ENCODE peak calls at places on chromosome 6, in seven cellular contexts. Z is Panc1, J is epithelial cell of esophagus, N is heart left ventricle, M is astrocyte, O is pancreas, L is hepatocyte. C is an unnamed sample.

GRCh38 chr6:46002264-46002663 is 13.4 kb downstream of the CLIC5 start:
- DNase-seq in Z (no peak), J (no peak), N (no peak), M (no peak), O (no peak), L (no peak), C (no peak)

GRCh38 chr6:89255417-89255816 is 38.3 kb upstream of the GABRR1 start:
- DNase-seq in Z (no peak), J (no peak), N (no peak), M (no peak), O (no peak), L (no peak), C (no peak)

GRCh38 chr6:15351631-15352030 is 105.8 kb downstream of the JARID2 start:
- DNase-seq in Z (no peak), J (peak; percentile 75), N (peak; percentile 53), M (peak; percentile 89), O (no peak), L (no peak), C (peak; percentile 60)

GRCh38 chr6:45933855-45934254 is 81.8 kb downstream of the CLIC5 start:
- DNase-seq in Z (no peak), J (no peak), N (no peak), M (peak; percentile 50), O (no peak), L (no peak), C (peak; percentile 82)

GRCh38 chr6:43222418-43223059 is 6.7 kb downstream of the DNPH1 start:
- DNase-seq in Z (no peak), J (no peak), N (no peak), M (no peak), O (no peak), L (no peak), C (no peak)

GRCh38 chr6:3280866-3281465 is 22.2 kb downstream of the PSMG4 start:
- DNase-seq in Z (no peak), J (no peak), N (no peak), M (peak; percentile 40), O (no peak), L (no peak), C (peak; percentile 61)

GRCh38 chr6:96811136-96811535 is 26.1 kb downstream of the GPR63 start:
- DNase-seq in Z (no peak), J (no peak), N (no peak), M (peak; percentile 33), O (no peak), L (no peak), C (peak; percentile 13)

GRCh38 chr6:51598171-51598570 is 489.2 kb downstream of the PKHD1 start:
- DNase-seq in Z (no peak), J (no peak), N (no peak), M (no peak), O (no peak), L (no peak), C (no peak)

GRCh38 chr6:78397537-78397936 is 469.8 kb upstream of the IRAK1BP1 start:
- DNase-seq in Z (no peak), J (peak; percentile 44), N (no peak), M (no peak), O (no peak), L (no peak), C (peak; percentile 9)

GRCh38 chr6:138869343-138869742 is 73.5 kb downstream of the ECT2L start:
- DNase-seq in Z (no peak), J (no peak), N (peak; percentile 76), M (peak; percentile 12), O (no peak), L (no peak), C (peak; percentile 15)

GRCh38 chr6:90460067-90460466 is 126.8 kb downstream of the MAP3K7 start:
- DNase-seq in Z (no peak), J (no peak), N (no peak), M (peak; percentile 50), O (no peak), L (no peak), C (no peak)

GRCh38 chr6:82246802-82247633 is 526 bp downstream of the IBTK start:
- DNase-seq in Z (no peak), J (peak; percentile 45), N (peak; percentile 74), M (peak; percentile 36), O (peak; percentile 50), L (peak; percentile 84), C (peak; percentile 46)

GRCh38 chr6:84618046-84618752 is 146.2 kb downstream of the TBX18 start:
- DNase-seq in Z (no peak), J (peak; percentile 78), N (no peak), M (peak; percentile 90), O (no peak), L (no peak), C (peak; percentile 88)

GRCh38 chr6:85460154-85460950 is 10.5 kb downstream of the NT5E start:
- DNase-seq in Z (no peak), J (no peak), N (no peak), M (no peak), O (no peak), L (no peak), C (peak; percentile 74)

GRCh38 chr6:26743157-26743821 is 83.7 kb upstream of the ZNF322 start:
- DNase-seq in Z (peak; percentile 92), J (peak; percentile 69), N (no peak), M (peak; percentile 77), O (no peak), L (peak; percentile 33), C (peak; percentile 44)

GRCh38 chr6:142374965-142375733 is 73.3 kb downstream of the ADGRG6 start:
- DNase-seq in Z (peak; percentile 81), J (peak; percentile 82), N (no peak), M (peak; percentile 93), O (no peak), L (peak; percentile 68), C (peak; percentile 68)

DNA sequence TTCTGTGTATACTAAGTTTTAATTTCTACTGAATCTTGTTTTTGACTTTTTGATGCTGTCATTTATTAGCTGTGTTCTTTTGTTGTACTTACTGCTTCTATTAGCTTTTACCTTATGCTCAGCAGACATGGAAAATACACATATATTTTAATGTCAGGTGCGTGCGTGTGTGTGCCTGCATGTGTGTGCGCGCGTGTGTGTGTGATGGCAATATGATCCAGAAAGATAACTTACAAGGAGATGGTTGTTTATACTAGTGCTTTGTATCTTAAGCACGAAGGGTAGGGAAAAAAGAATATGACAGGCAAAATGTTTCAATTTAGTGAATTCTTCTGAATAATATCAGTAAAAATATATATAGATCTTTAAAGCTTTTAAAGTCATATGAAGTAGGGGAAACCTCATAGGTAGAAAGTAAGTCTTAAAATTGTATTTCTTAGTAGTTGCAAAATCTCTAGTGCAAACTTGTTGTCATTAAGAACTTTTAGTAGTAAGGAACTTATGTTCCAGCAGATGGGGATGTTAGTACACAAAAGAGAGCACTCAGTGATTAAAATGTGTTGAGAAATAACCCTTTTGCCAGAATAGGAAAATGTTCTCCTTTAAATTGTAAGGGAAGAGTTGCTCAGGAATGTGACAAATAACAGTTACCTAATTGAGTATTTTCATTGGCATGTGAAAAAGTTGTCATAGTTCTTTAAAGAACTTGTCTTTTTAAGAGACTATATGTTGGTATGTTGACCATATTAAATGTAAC is 13.2 kb downstream of the QKI start:
- DNase-seq in Z (no peak), J (peak; percentile 80), N (no peak), M (peak; percentile 71), O (no peak), L (peak; percentile 53), C (peak; percentile 92)
- TF ChIP-seq CTCF in Z (peak; percentile 23), J (peak; percentile 41), N (peak; percentile 51), M (peak; percentile 23), O (no peak), L (peak; percentile 58), C (peak; percentile 50)

DNA sequence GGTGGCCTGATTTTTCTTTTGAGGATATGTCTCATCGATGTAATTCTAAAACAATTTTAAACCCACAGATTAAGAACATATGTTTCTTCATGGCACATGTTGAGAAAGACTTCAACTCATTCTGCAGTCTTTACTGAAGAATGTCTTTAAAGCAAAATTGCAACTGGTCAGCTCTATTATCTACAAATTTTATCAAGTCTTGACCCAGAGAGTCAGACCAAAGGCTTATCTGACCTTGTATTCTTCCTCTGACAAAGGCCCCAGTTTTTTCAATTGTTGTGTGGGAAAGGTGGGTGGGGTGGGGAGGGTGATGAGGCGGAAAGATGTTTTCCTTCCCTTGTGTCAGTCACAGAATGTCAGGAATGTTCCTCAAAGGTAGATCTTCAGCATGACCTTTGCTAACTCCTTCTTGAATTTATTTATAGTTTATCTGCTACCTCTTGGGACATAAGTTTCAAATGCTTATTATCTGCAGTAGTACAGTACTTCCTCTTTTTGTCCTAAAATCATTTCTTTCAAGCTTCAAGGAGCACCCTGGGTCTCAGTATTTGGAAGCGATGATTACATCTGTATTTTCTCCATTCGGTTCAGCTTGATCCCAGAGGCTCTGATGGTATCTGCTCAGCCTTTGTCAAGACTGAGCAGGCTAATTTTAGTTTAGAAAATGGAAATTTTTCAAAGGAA is 63.2 kb upstream of the TIAM2 start:
- DNase-seq in Z (no peak), J (no peak), N (no peak), M (peak; percentile 42), O (no peak), L (no peak), C (peak; percentile 37)
- H3K4me3 ChIP-seq in Z (no peak overlapping the region), J (no peak overlapping the region), N (no peak overlapping the region), M (no peak overlapping the region), O (no peak overlapping the region), L (no peak overlapping the region), C (no peak overlapping the region)

GRCh38 chr6:127824061-127824460 is 76.8 kb downstream of the THEMIS start:
- DNase-seq in Z (no peak), J (no peak), N (no peak), M (no peak), O (no peak), L (no peak), C (no peak)
- TF ChIP-seq CTCF in Z (no peak), J (no peak), N (no peak), M (no peak), O (no peak), L (no peak), C (no peak)

GRCh38 chr6:71513036-71513435 is 224.4 kb downstream of the OGFRL1 start:
- DNase-seq in Z (no peak), J (no peak), N (no peak), M (no peak), O (no peak), L (no peak), C (no peak)
- H3K4me3 ChIP-seq in Z (no peak overlapping the region), J (no peak overlapping the region), N (no peak overlapping the region), M (no peak overlapping the region), O (no peak overlapping the region), L (no peak overlapping the region), C (no peak overlapping the region)

GRCh38 chr6:33670086-33670660 is 41.3 kb downstream of the UQCC2 start:
- DNase-seq in Z (no peak), J (no peak), N (no peak), M (no peak), O (no peak), L (no peak), C (no peak)

GRCh38 chr6:33673847-33674246 is 37.7 kb downstream of the UQCC2 start:
- DNase-seq in Z (no peak), J (no peak), N (no peak), M (no peak), O (no peak), L (no peak), C (no peak)

GRCh38 chr6:33670971-33671370 is 40.5 kb downstream of the UQCC2 start:
- DNase-seq in Z (no peak), J (no peak), N (no peak), M (no peak), O (no peak), L (no peak), C (no peak)

GRCh38 chr6:33671381-33672072 is 40.0 kb downstream of the UQCC2 start:
- DNase-seq in Z (no peak), J (no peak), N (no peak), M (no peak), O (no peak), L (no peak), C (no peak)

GRCh38 chr6:33672808-33673207 is 38.7 kb downstream of the UQCC2 start:
- DNase-seq in Z (peak; percentile 91), J (peak; percentile 88), N (peak; percentile 89), M (peak; percentile 90), O (peak; percentile 22), L (peak; percentile 87), C (peak; percentile 92)
- TF ChIP-seq CTCF in Z (no peak), J (peak; percentile 52), N (peak; percentile 53), M (peak; percentile 32), O (no peak), L (peak; percentile 34), C (peak; percentile 64)